ENCODE peak calls at places on chromosome 21, in four cellular contexts. R is GM12878, L is H1, K is K562. F is an unnamed sample.

GRCh38 chr21:38322551-38322950 is 65.8 kb downstream of the KCNJ15 start:
- DNase-seq in R (no peak), L (no peak), K (no peak), F (no peak)

GRCh38 chr21:45109831-45110492 is 35.6 kb downstream of the ADARB1 start:
- DNase-seq in R (peak), L (no peak), K (no peak), F (no peak)

GRCh38 chr21:42153746-42154145 is 65.2 kb upstream of the ABCG1 start:
- DNase-seq in R (no peak), L (no peak), K (no peak), F (no peak)

GRCh38 chr21:43276811-43277210 is 108.0 kb downstream of the CRYAA start:
- DNase-seq in R (no peak), L (no peak), K (no peak), F (no peak)

GRCh38 chr21:30629173-30629572 is 5.8 kb upstream of the KRTAP20-2 start:
- DNase-seq in R (no peak), L (no peak), K (no peak), F (no peak)

GRCh38 chr21:41878831-41879189 is 334 bp downstream of the PRDM15 start:
- DNase-seq in R (no peak), L (peak), K (peak), F (peak)

GRCh38 chr21:45132841-45133573 is 58.6 kb downstream of the ADARB1 start:
- DNase-seq in R (no peak), L (no peak), K (no peak), F (no peak)

GRCh38 chr21:46097826-46098286 is at the start of gene COL6A2:
- DNase-seq in R (no peak), L (peak), K (peak), F (no peak)

GRCh38 chr21:33099131-33099530 is 29.2 kb downstream of the OLIG1 start:
- DNase-seq in R (no peak), L (no peak), K (no peak), F (no peak)

GRCh38 chr21:29800051-29800450 is 139.7 kb downstream of the GRIK1 start:
- DNase-seq in R (no peak), L (no peak), K (no peak), F (no peak)

GRCh38 chr21:37821791-37822450 is 94.3 kb downstream of the KCNJ6 start:
- DNase-seq in R (no peak), L (no peak), K (no peak), F (no peak)

GRCh38 chr21:21003701-21004100 is 5.5 kb downstream of the NCAM2 start:
- DNase-seq in R (no peak), L (no peak), K (peak), F (peak)

GRCh38 chr21:46063734-46064680 is 33.9 kb upstream of the COL6A2 start:
- DNase-seq in R (no peak), L (no peak), K (no peak), F (no peak)

GRCh38 chr21:45539796-45540600 is 2.2 kb downstream of the SLC19A1 start:
- DNase-seq in R (no peak), L (peak), K (no peak), F (no peak)

GRCh38 chr21:29175408-29176147 is 45.1 kb downstream of the MAP3K7CL start:
- DNase-seq in R (no peak), L (no peak), K (no peak), F (peak)

GRCh38 chr21:33256019-33256418 is 10.1 kb upstream of the IL10RB start:
- DNase-seq in R (no peak), L (no peak), K (no peak), F (no peak)

GRCh38 chr21:14243877-14244276 is 27.9 kb downstream of the RBM11 start:
- DNase-seq in R (no peak), L (no peak), K (no peak), F (no peak)

GRCh38 chr21:45418301-45419071 is 13.5 kb downstream of the COL18A1 start:
- DNase-seq in R (no peak), L (no peak), K (no peak), F (no peak)

GRCh38 chr21:45551316-45551715 is 9.1 kb upstream of the SLC19A1 start:
- DNase-seq in R (peak), L (no peak), K (no peak), F (no peak)

DNA sequence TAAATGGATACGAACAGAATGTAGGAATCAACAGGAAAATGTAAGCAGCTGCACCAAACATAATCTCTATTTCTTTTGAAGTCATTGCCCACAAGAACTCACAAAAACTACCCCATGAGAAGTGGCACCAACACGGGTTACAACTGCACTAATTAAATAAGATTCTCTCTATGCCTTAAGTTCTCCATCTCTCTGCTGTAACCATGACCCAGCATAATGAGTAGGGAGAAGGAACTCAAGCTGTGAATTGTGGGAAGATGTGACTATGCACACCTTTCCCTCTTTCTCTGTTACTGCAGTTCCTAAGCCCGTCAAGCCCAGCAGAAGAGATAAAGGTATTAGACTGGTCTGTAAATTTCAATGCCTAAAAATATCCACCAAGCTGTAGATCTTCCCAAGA is 614.0 kb downstream of the USP25 start:
- DNase-seq in R (no peak), L (no peak), K (no peak), F (no peak)
- TF ChIP-seq CREB1 in R (no peak), L (no peak), K (no peak), F (no peak)

DNA sequence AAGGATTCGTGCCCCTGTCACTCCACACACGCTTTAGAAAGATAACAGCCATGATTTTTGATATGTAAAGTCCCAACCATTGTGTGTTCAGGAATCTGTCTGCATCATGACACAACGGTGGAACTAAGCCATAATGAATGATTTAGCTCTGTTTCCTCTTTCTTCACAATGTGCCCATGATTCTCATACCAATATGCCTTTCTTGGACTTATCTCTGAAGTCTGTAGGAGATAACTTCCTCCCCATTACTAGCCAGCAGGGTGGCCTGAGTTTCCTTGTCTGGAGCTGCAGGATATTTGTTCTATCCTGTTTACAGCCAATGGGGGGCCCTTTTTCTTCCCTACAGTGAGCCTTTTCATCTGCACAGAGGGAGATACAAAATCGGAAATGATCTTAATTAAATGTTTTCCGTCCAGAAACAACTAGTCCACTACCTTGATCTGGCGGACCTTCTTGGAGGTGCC is 511.8 kb downstream of the USP25 start:
- DNase-seq in R (no peak), L (peak), K (no peak), F (no peak)
- TF ChIP-seq POLR2A in R (no peak), L (no peak), K (no peak), F (no peak)

GRCh38 chr21:34630536-34631143 is 15.7 kb upstream of the RCAN1 start:
- DNase-seq in R (peak), L (no peak), K (peak), F (peak)
- TF ChIP-seq CREB1 in R (peak), L (no peak), K (no peak), F (no peak)

DNA sequence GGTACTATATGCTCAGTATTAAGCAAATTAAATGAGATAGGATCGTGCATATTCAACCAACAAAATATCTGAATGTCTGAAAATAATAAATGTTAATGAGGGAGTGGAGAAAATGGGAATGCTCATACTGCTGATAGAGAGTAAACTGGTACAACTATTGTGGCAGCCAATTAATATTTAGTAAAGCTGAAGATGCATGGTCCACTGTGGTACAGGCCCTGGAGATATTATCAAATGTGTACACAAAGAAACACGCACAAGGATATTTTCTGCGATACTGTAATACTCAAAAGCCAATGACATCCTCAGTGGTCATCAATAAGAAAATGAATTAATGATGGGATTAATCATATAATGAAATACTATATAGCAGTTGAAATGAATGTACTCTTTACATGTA is 25.1 kb downstream of the MRPL39 start:
- DNase-seq in R (no peak), L (no peak), K (no peak), F (no peak)
- TF ChIP-seq POLR2A in R (peak), L (no peak), K (no peak), F (no peak)

F was measured in HepG2.